ENCODE peak calls at places on chromosomes 11 and 22, in six cellular contexts. Q is nephron progenitor cell; G is CD8-positive, alpha-beta T cell; F is cardiac muscle cell; V is Calu3; B is AG09309. J is an unnamed sample.

GRCh38 chr11:125164422-125165110 is at the start of gene PKNOX2:
- DNase-seq in B (no peak), F (peak), G (peak), Q (peak), V (peak), J (peak)

GRCh38 chr11:76152086-76152658 is 54.1 kb downstream of the WNT11 start:
- DNase-seq in V (peak), B (peak), Q (peak), G (peak), F (peak), J (peak)

GRCh38 chr22:30881361-30882180 is 87.0 kb downstream of the MORC2 start:
- DNase-seq in Q (peak), V (no peak), G (no peak), F (peak), B (no peak), J (no peak)

GRCh38 chr11:111105566-111105965 is 140.0 kb upstream of the POU2AF2 start:
- DNase-seq in G (no peak), Q (no peak), F (no peak), V (no peak), B (peak), J (no peak)

GRCh38 chr11:112392860-112393259 is 132.2 kb upstream of the PLET1 start:
- DNase-seq in F (no peak), B (no peak), Q (no peak), G (no peak), V (no peak), J (no peak)

GRCh38 chr11:118612378-118612777 is 5.0 kb downstream of the PHLDB1 start:
- DNase-seq in B (no peak), Q (no peak), V (no peak), G (no peak), F (no peak), J (no peak)

GRCh38 chr11:8959546-8960166 is 4.6 kb downstream of the TMEM9B start:
- DNase-seq in G (no peak), F (peak), B (peak), Q (peak), V (peak), J (peak)

GRCh38 chr11:1568451-1568911 is 3.6 kb downstream of the DUSP8 start:
- DNase-seq in B (no peak), V (no peak), F (no peak), G (no peak), Q (no peak), J (no peak)

GRCh38 chr11:96246718-96247540 is 96.1 kb downstream of the MAML2 start:
- DNase-seq in Q (no peak), F (no peak), B (peak), G (no peak), V (no peak), J (no peak)

GRCh38 chr11:16117989-16118810 is 238.1 kb downstream of the SOX6 start:
- DNase-seq in F (no peak), V (no peak), Q (no peak), B (no peak), G (no peak), J (no peak)

GRCh38 chr11:60280412-60280811 is at the start of gene MS4A4A:
- DNase-seq in Q (no peak), V (no peak), B (no peak), G (no peak), F (no peak), J (no peak)
- TF ChIP-seq CTCF in Q (no peak), V (no peak), B (no peak), G (no peak), F (no peak), J (no peak)

GRCh38 chr11:6052374-6052773 is 21.8 kb upstream of the OR56A1 start:
- DNase-seq in G (no peak), V (no peak), F (no peak), Q (no peak), B (no peak), J (no peak)
- TF ChIP-seq CTCF in G (no peak), V (no peak), F (no peak), Q (no peak), B (no peak), J (no peak)

GRCh38 chr11:106228996-106229395 is 151.5 kb downstream of the AASDHPPT start:
- DNase-seq in V (no peak), F (no peak), Q (no peak), G (no peak), B (no peak), J (no peak)

GRCh38 chr11:106222626-106223025 is 145.2 kb downstream of the AASDHPPT start:
- DNase-seq in V (no peak), G (no peak), F (no peak), B (no peak), Q (no peak), J (no peak)

GRCh38 chr11:106224172-106224571 is 146.7 kb downstream of the AASDHPPT start:
- DNase-seq in F (no peak), V (no peak), G (no peak), B (no peak), Q (no peak), J (no peak)
- TF ChIP-seq CTCF in F (no peak), V (no peak), G (no peak), B (no peak), Q (no peak), J (no peak)

GRCh38 chr22:35944458-35944857 is 84.2 kb downstream of the RBFOX2 start:
- DNase-seq in G (no peak), V (no peak), Q (no peak), B (no peak), F (no peak), J (no peak)

GRCh38 chr22:35938226-35938625 is 90.4 kb downstream of the RBFOX2 start:
- DNase-seq in F (no peak), Q (no peak), V (no peak), B (peak), G (no peak), J (no peak)

DNA sequence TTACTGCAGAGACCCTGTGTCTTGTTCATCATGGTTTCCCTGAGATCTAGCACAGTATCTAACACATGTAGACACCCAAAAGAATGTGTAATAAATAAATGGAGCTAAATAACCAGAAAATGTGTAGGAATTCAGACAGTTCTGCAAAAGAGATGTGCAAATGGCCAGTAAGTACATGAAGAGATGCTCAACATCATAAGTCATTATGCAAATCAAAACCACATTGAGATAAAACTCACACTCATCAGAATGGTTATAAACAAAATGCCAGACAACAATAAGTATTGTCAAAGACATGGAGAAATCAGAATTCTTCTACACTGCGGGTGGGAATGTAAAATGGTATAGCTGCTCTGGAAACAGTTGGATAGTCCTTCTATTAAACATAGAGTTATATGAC is 88.5 kb downstream of the RBFOX2 start:
- DNase-seq in B (no peak), Q (no peak), F (no peak), G (no peak), V (no peak), J (no peak)
- TF ChIP-seq CTCF in B (no peak), Q (no peak), F (no peak), G (no peak), V (no peak), J (no peak)